ENCODE peak calls at places on chromosomes 5 and 9, in seven cellular contexts. X, Z, N, F, A, K and C are unnamed samples.

GRCh38 chr9:113593682-113594281 is 130.3 kb downstream of the RGS3 start:
- DNase-seq in X (peak; percentile 49), Z (peak; percentile 94), N (peak; percentile 97), F (peak; percentile 93), A (peak; percentile 36), K (no peak), C (peak; percentile 99)

GRCh38 chr5:7857918-7858632 is 7.1 kb upstream of the CFAP90 start:
- DNase-seq in X (no peak), Z (no peak), N (no peak), F (no peak), A (no peak), K (no peak), C (no peak)

GRCh38 chr9:125609744-125610143 is 97.3 kb downstream of the MAPKAP1 start:
- DNase-seq in X (no peak), Z (no peak), N (no peak), F (no peak), A (no peak), K (no peak), C (no peak)

GRCh38 chr5:168217497-168217896 is 73.9 kb upstream of the WWC1 start:
- DNase-seq in X (no peak), Z (no peak), N (no peak), F (no peak), A (no peak), K (no peak), C (no peak)

GRCh38 chr5:32058101-32058500 is 116.0 kb downstream of the GOLPH3 start:
- DNase-seq in X (no peak), Z (no peak), N (no peak), F (no peak), A (no peak), K (no peak), C (no peak)

GRCh38 chr5:177094224-177095087 is 7.7 kb downstream of the FGFR4 start:
- DNase-seq in X (no peak), Z (peak; percentile 66), N (no peak), F (no peak), A (peak; percentile 30), K (no peak), C (no peak)

GRCh38 chr5:133565993-133566392 is 46.3 kb downstream of the FSTL4 start:
- DNase-seq in X (no peak), Z (no peak), N (no peak), F (peak; percentile 56), A (no peak), K (no peak), C (no peak)

GRCh38 chr5:11719888-11720481 is 184.3 kb downstream of the CTNND2 start:
- DNase-seq in X (no peak), Z (peak; percentile 12), N (no peak), F (peak; percentile 74), A (no peak), K (no peak), C (no peak)

GRCh38 chr5:59484618-59485017 is 408.9 kb downstream of the PDE4D start:
- DNase-seq in X (no peak), Z (no peak), N (no peak), F (no peak), A (no peak), K (no peak), C (no peak)

GRCh38 chr9:70222354-70222753 is 36.4 kb upstream of the SMC5 start:
- DNase-seq in X (no peak), Z (no peak), N (no peak), F (no peak), A (no peak), K (no peak), C (peak; percentile 22)

GRCh38 chr5:167633931-167634341 is 657.5 kb upstream of the WWC1 start:
- DNase-seq in X (no peak), Z (no peak), N (no peak), F (no peak), A (no peak), K (no peak), C (peak; percentile 97)

GRCh38 chr5:76291305-76292077 is 111.6 kb upstream of the IQGAP2 start:
- DNase-seq in X (no peak), Z (no peak), N (no peak), F (no peak), A (no peak), K (no peak), C (no peak)

GRCh38 chr9:71594566-71594965 is 173.7 kb downstream of the CEMIP2 start:
- DNase-seq in X (no peak), Z (no peak), N (no peak), F (no peak), A (no peak), K (no peak), C (no peak)

GRCh38 chr9:137449931-137450537 is 8.9 kb upstream of the ENTPD8 start:
- DNase-seq in X (no peak), Z (no peak), N (no peak), F (no peak), A (no peak), K (peak; percentile 31), C (no peak)

GRCh38 chr9:127720031-127720864 is 4.4 kb downstream of the TTC16 start:
- DNase-seq in X (no peak), Z (no peak), N (no peak), F (no peak), A (no peak), K (no peak), C (no peak)

GRCh38 chr5:109053995-109054417 is 306.3 kb downstream of the FER start:
- DNase-seq in X (no peak), Z (no peak), N (no peak), F (no peak), A (no peak), K (no peak), C (peak; percentile 79)

GRCh38 chr9:127450170-127450830 is 906 bp downstream of the RPL12 start:
- DNase-seq in X (no peak), Z (no peak), N (no peak), F (no peak), A (no peak), K (no peak), C (peak; percentile 10)

GRCh38 chr5:157971466-157972324 is 112.8 kb upstream of the CLINT1 start:
- DNase-seq in X (no peak), Z (no peak), N (no peak), F (peak; percentile 31), A (no peak), K (no peak), C (no peak)

DNA sequence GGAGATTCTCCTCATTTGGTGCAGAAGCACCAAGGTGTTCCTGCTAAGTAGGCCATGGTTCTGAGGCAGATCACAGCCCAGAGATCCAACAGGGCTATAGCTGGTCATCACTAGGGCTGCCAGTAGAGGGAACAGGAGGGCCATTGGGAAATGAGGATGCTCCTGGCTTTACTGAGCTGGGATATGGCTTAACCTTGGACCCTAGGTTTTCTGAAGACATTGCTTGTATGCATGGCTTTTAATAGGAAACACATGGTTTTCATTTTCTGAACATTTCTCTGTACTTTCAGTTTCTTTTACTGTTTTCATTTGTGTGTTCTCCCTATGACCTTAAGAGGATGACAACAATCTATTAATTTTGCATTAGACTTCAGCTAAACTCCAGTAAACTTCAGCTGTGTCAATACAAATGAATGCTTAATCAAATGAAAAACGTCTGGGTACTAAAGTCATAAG is at the start of gene IFNW1:
- DNase-seq in X (no peak), Z (peak; percentile 5), N (no peak), F (no peak), A (no peak), K (no peak), C (no peak)
- TF ChIP-seq CTCF in X (peak; percentile 26), Z (peak; percentile 10), N (peak; percentile 19), F (no peak), A (no peak), K (no peak), C (peak; percentile 4)

DNA sequence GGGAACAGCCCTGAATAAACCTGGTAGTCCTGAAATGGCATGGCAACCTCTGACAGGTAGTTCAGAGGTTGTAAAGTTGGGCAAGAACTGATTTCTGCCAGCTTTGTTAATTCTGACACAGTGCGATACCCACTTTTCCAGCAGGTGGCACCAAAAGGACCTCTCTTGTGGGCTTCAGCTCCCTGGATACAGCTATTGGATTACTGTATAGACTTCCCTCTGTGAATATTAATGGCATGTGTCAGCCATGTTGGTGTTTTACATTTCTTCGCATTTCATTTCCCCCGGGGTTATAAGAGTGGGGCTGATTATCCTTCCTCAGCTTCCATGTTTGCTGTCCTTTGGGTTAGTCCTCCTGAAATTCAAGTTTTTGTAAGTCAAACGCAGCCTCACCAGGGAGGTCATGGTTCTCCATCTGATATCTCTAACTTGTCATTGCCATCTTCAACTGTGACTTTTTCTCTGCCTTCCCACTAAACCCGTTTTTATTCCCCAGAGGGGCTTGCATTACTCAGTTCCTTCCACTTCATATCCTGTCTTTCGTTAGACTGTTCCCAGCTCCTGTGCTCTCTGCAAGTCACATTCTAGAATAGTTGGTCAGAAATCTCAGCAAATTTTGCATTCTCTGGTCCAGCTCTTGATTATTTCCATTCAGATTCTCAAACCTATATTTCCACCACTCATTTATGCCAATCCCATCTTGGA is 135.6 kb downstream of the LIFR start:
- DNase-seq in X (peak; percentile 60), Z (peak; percentile 67), N (no peak), F (peak; percentile 54), A (peak; percentile 17), K (no peak), C (peak; percentile 56)
- TF ChIP-seq CTCF in X (peak; percentile 80), Z (peak; percentile 86), N (peak; percentile 92), F (peak; percentile 59), A (peak; percentile 60), K (peak; percentile 49), C (peak; percentile 85)

DNA sequence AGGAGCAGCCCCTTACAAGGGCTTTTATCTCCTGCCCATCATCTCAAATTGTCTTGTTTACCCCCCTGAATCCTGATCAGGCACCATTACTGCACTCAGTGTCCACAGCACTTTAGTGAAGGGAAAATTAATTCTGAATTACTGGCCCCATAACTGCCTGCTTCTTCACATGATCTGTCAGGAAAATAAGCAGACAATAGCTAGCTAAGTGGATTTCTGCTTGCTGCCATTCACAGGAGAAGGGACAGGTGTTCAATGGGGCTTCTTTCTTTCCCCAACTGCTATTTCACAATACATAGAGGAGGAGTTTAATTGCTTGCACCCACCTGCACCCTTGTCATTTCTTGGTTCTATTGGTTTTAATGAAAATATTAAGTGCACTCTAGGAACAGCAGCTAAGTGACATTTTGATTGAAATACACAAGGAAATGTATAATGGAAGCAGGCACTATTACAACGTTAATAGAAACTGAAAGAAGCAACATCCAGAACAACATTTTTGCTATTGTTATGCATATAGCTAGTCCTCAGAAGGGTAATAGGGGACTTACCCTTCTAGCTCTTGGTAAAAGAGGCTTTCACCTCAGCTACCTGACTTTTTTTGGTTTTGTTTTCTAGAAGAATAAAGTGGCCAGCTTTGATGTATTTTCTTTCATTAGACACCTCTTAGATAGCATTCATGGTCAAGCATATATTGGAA is 599.3 kb upstream of the TLE4 start:
- DNase-seq in X (no peak), Z (no peak), N (no peak), F (no peak), A (no peak), K (no peak), C (no peak)
- TF ChIP-seq CTCF in X (no peak), Z (no peak), N (no peak), F (no peak), A (no peak), K (no peak), C (no peak)

GRCh38 chr5:154967419-154968024 is 26.6 kb downstream of the MRPL22 start:
- DNase-seq in X (no peak), Z (peak; percentile 30), N (no peak), F (no peak), A (no peak), K (no peak), C (peak; percentile 18)
- TF ChIP-seq CTCF in X (peak; percentile 61), Z (peak; percentile 69), N (peak; percentile 80), F (peak; percentile 33), A (peak; percentile 39), K (peak; percentile 50), C (peak; percentile 77)

DNA sequence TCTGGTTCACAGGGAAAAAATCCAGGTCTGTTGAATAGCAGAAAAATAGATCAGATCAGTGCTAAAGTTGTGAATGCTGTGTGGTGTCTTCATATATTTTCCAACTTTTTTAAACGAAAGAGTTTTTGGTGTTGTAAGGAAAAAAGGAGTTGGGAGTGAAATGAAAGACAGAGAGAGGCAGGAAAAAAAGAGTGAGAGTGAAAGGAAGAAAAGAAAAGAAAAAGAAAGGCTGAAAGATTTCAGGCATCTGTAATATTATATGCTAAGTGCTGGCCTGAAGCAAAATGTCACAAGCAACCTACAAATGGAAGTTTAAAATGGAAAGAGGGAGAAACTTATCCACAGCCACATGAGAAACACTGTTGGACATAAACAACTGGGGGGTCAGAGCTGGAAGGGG is 124.4 kb downstream of the EBF1 start:
- DNase-seq in X (no peak), Z (no peak), N (no peak), F (no peak), A (no peak), K (no peak), C (no peak)
- TF ChIP-seq CTCF in X (no peak), Z (no peak), N (no peak), F (no peak), A (no peak), K (no peak), C (no peak)